ENCODE peak calls at places on chromosomes 12 and 14, in six cellular contexts. One of them, this sample, is unnamed.

GRCh38 chr12:50647479-50647878 is 116.4 kb upstream of the ATF1 start:
- DNase-seq in cardiac muscle cell: peak
- DNase-seq in dorsolateral prefrontal cortex: no peak
- DNase-seq in foreskin fibroblast: peak
- DNase-seq in GM12865: no peak
- DNase-seq in H9: no peak
- DNase-seq in this sample: no peak

GRCh38 chr12:31929140-31929526 is 30.1 kb upstream of the RESF1 start:
- DNase-seq in GM12865: peak
- DNase-seq in dorsolateral prefrontal cortex: no peak
- DNase-seq in foreskin fibroblast: no peak
- DNase-seq in H9: no peak
- DNase-seq in cardiac muscle cell: no peak
- DNase-seq in this sample: no peak

GRCh38 chr12:57229041-57229633 is 374 bp upstream of the SHMT2 start:
- DNase-seq in dorsolateral prefrontal cortex: no peak
- DNase-seq in cardiac muscle cell: no peak
- DNase-seq in foreskin fibroblast: no peak
- DNase-seq in H9: no peak
- DNase-seq in GM12865: peak
- DNase-seq in this sample: no peak

GRCh38 chr12:94795520-94795919 is 145.2 kb upstream of the TMCC3 start:
- DNase-seq in H9: peak
- DNase-seq in cardiac muscle cell: peak
- DNase-seq in dorsolateral prefrontal cortex: no peak
- DNase-seq in foreskin fibroblast: peak
- DNase-seq in GM12865: no peak
- DNase-seq in this sample: no peak

GRCh38 chr12:127147724-127148123 is 1119.2 kb upstream of the TMEM132C start:
- DNase-seq in H9: no peak
- DNase-seq in cardiac muscle cell: peak
- DNase-seq in foreskin fibroblast: no peak
- DNase-seq in GM12865: no peak
- DNase-seq in dorsolateral prefrontal cortex: no peak
- DNase-seq in this sample: no peak

GRCh38 chr12:114481200-114481535 is 75.2 kb upstream of the TBX5 start:
- DNase-seq in dorsolateral prefrontal cortex: no peak
- DNase-seq in H9: peak
- DNase-seq in foreskin fibroblast: no peak
- DNase-seq in cardiac muscle cell: no peak
- DNase-seq in GM12865: no peak
- DNase-seq in this sample: peak

GRCh38 chr14:90652626-90653025 is 163.6 kb downstream of the TTC7B start:
- DNase-seq in H9: no peak
- DNase-seq in foreskin fibroblast: no peak
- DNase-seq in GM12865: no peak
- DNase-seq in dorsolateral prefrontal cortex: no peak
- DNase-seq in cardiac muscle cell: no peak
- DNase-seq in this sample: no peak

GRCh38 chr12:89461649-89462612 is 62.7 kb downstream of the GALNT4 start:
- DNase-seq in H9: no peak
- DNase-seq in dorsolateral prefrontal cortex: no peak
- DNase-seq in foreskin fibroblast: no peak
- DNase-seq in cardiac muscle cell: peak
- DNase-seq in GM12865: peak
- DNase-seq in this sample: no peak

GRCh38 chr12:57731411-57732080 is 7.0 kb downstream of the AGAP2 start:
- DNase-seq in H9: no peak
- DNase-seq in cardiac muscle cell: no peak
- DNase-seq in dorsolateral prefrontal cortex: no peak
- DNase-seq in foreskin fibroblast: no peak
- DNase-seq in GM12865: no peak
- DNase-seq in this sample: no peak

GRCh38 chr12:25859976-25860375 is 98.5 kb upstream of the RASSF8 start:
- DNase-seq in H9: no peak
- DNase-seq in cardiac muscle cell: no peak
- DNase-seq in foreskin fibroblast: no peak
- DNase-seq in dorsolateral prefrontal cortex: no peak
- DNase-seq in GM12865: no peak
- DNase-seq in this sample: no peak

GRCh38 chr14:58772814-58773620 is 135.3 kb downstream of the DACT1 start:
- DNase-seq in foreskin fibroblast: no peak
- DNase-seq in H9: peak
- DNase-seq in GM12865: no peak
- DNase-seq in cardiac muscle cell: no peak
- DNase-seq in dorsolateral prefrontal cortex: no peak
- DNase-seq in this sample: peak

GRCh38 chr12:113235976-113236375 is 14.7 kb downstream of the TPCN1 start:
- DNase-seq in dorsolateral prefrontal cortex: no peak
- DNase-seq in cardiac muscle cell: no peak
- DNase-seq in H9: no peak
- DNase-seq in foreskin fibroblast: no peak
- DNase-seq in GM12865: no peak
- DNase-seq in this sample: no peak

GRCh38 chr14:55249423-55249822 is 21.8 kb upstream of the FBXO34 start:
- DNase-seq in GM12865: no peak
- DNase-seq in foreskin fibroblast: peak
- DNase-seq in cardiac muscle cell: peak
- DNase-seq in dorsolateral prefrontal cortex: no peak
- DNase-seq in H9: no peak
- DNase-seq in this sample: no peak

GRCh38 chr14:89534896-89535615 is 118.0 kb upstream of the FOXN3 start:
- DNase-seq in GM12865: no peak
- DNase-seq in foreskin fibroblast: no peak
- DNase-seq in dorsolateral prefrontal cortex: no peak
- DNase-seq in cardiac muscle cell: peak
- DNase-seq in H9: no peak
- DNase-seq in this sample: no peak

GRCh38 chr12:102454808-102455760 is 25.3 kb downstream of the IGF1 start:
- DNase-seq in dorsolateral prefrontal cortex: no peak
- DNase-seq in H9: no peak
- DNase-seq in foreskin fibroblast: peak
- DNase-seq in cardiac muscle cell: peak
- DNase-seq in GM12865: no peak
- DNase-seq in this sample: no peak

GRCh38 chr12:49256274-49256637 is 8.6 kb upstream of the TUBA1C start:
- DNase-seq in H9: no peak
- DNase-seq in dorsolateral prefrontal cortex: no peak
- DNase-seq in GM12865: no peak
- DNase-seq in foreskin fibroblast: no peak
- DNase-seq in cardiac muscle cell: no peak
- DNase-seq in this sample: no peak

GRCh38 chr12:131461096-131461495 is 249.8 kb upstream of the SFSWAP start:
- DNase-seq in foreskin fibroblast: no peak
- DNase-seq in H9: peak
- DNase-seq in dorsolateral prefrontal cortex: no peak
- DNase-seq in GM12865: no peak
- DNase-seq in cardiac muscle cell: no peak
- DNase-seq in this sample: no peak

GRCh38 chr14:60561845-60562746 is 53.1 kb downstream of the SIX6 start:
- DNase-seq in dorsolateral prefrontal cortex: peak
- DNase-seq in foreskin fibroblast: peak
- DNase-seq in H9: peak
- DNase-seq in GM12865: peak
- DNase-seq in cardiac muscle cell: peak
- DNase-seq in this sample: peak

GRCh38 chr12:59219148-59219547 is 298.8 kb upstream of the LRIG3 start:
- DNase-seq in foreskin fibroblast: no peak
- DNase-seq in GM12865: no peak
- DNase-seq in cardiac muscle cell: no peak
- DNase-seq in dorsolateral prefrontal cortex: no peak
- DNase-seq in H9: no peak
- DNase-seq in this sample: no peak

GRCh38 chr12:65868878-65869277 is 44.6 kb downstream of the HMGA2 start:
- DNase-seq in cardiac muscle cell: no peak
- DNase-seq in dorsolateral prefrontal cortex: no peak
- DNase-seq in foreskin fibroblast: no peak
- DNase-seq in GM12865: no peak
- DNase-seq in H9: no peak
- DNase-seq in this sample: no peak

GRCh38 chr14:64637735-64638473 is 66.3 kb upstream of the PLEKHG3 start:
- DNase-seq in cardiac muscle cell: peak
- DNase-seq in GM12865: no peak
- DNase-seq in dorsolateral prefrontal cortex: no peak
- DNase-seq in H9: no peak
- DNase-seq in foreskin fibroblast: no peak
- DNase-seq in this sample: no peak

GRCh38 chr12:116556964-116557706 is 2.0 kb upstream of the MAP1LC3B2 start:
- DNase-seq in H9: no peak
- DNase-seq in cardiac muscle cell: peak
- DNase-seq in foreskin fibroblast: no peak
- DNase-seq in GM12865: no peak
- DNase-seq in dorsolateral prefrontal cortex: no peak
- DNase-seq in this sample: no peak

GRCh38 chr14:68146812-68147211 is 327.2 kb downstream of the RAD51B start:
- DNase-seq in dorsolateral prefrontal cortex: no peak
- DNase-seq in GM12865: no peak
- DNase-seq in foreskin fibroblast: peak
- DNase-seq in cardiac muscle cell: peak
- DNase-seq in H9: no peak
- DNase-seq in this sample: no peak

DNA sequence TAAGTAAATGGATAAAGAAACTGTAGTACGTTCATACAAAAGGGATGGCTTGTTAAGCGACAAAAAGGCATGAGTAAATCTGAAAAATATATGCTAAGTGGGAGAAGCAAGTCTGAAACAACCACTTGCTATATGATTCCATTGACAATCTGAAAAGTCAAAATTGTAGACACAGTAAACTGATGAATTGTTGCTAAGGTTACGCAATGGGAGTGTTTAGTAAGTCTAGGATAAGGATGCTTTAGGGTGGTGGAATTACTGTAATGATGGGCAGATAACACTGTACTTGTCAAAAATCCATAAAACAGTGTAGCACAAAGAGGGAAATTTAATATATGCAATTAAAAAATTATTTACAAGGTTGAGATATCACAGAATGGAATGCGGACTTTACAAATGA is 984.9 kb downstream of the FSCB start:
- DNase-seq in cardiac muscle cell: no peak
- DNase-seq in dorsolateral prefrontal cortex: no peak
- DNase-seq in GM12865: no peak
- DNase-seq in foreskin fibroblast: no peak
- DNase-seq in H9: no peak
- DNase-seq in this sample: no peak
- TF ChIP-seq CTCF in cardiac muscle cell: no peak
- TF ChIP-seq CTCF in dorsolateral prefrontal cortex: no peak
- TF ChIP-seq CTCF in GM12865: no peak
- TF ChIP-seq CTCF in foreskin fibroblast: no peak
- TF ChIP-seq CTCF in H9: no peak
- TF ChIP-seq CTCF in this sample: no peak

GRCh38 chr14:78790262-78790661 is 620.1 kb downstream of the NRXN3 start:
- DNase-seq in foreskin fibroblast: no peak
- DNase-seq in dorsolateral prefrontal cortex: no peak
- DNase-seq in GM12865: no peak
- DNase-seq in H9: no peak
- DNase-seq in cardiac muscle cell: no peak
- DNase-seq in this sample: no peak
- TF ChIP-seq CTCF in foreskin fibroblast: no peak
- TF ChIP-seq CTCF in dorsolateral prefrontal cortex: peak
- TF ChIP-seq CTCF in GM12865: no peak
- TF ChIP-seq CTCF in H9: peak
- TF ChIP-seq CTCF in cardiac muscle cell: no peak
- TF ChIP-seq CTCF in this sample: no peak

DNA sequence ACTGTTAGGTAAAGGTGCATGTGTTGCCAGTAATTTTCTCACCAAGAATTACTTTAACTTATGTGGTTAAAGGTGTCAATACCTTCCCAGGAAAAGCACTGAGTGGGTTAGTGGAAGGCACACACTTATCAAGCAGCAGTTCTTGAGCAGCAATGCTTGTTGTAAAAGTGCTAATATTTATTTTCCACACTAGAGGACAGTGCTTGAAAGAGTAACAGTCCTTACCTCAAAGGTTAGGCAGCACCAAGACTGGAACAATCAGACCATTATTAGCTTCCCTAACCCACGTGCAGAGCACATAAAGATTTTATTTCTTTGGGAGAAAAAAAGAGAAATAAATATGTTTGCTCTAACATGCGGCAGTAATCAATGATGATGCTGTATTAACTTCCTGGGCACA is 48.8 kb upstream of the KRR1 start:
- DNase-seq in dorsolateral prefrontal cortex: no peak
- DNase-seq in GM12865: no peak
- DNase-seq in H9: no peak
- DNase-seq in cardiac muscle cell: peak
- DNase-seq in foreskin fibroblast: no peak
- DNase-seq in this sample: no peak
- TF ChIP-seq CTCF in dorsolateral prefrontal cortex: peak
- TF ChIP-seq CTCF in GM12865: peak
- TF ChIP-seq CTCF in H9: peak
- TF ChIP-seq CTCF in cardiac muscle cell: peak
- TF ChIP-seq CTCF in foreskin fibroblast: no peak
- TF ChIP-seq CTCF in this sample: no peak

DNA sequence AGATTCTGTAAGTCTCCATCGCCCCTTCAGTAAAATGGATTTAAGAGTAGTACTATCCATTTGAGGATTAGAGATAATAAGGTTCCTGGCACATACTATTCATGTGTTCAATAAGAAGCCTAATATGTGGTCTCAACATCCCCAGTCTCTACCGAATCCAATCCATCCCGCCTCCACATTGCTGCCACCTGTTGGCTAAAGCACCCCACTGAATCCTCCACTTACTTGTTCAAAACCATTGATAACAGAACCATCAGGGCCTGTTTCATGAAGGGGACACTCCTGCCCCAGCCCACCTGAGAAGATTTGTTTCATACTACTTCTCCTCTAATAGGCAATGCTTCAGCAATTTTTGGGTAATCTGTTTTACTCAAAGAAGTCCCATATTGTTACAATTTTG is 147.5 kb downstream of the SLC2A13 start:
- DNase-seq in foreskin fibroblast: no peak
- DNase-seq in H9: peak
- DNase-seq in GM12865: peak
- DNase-seq in cardiac muscle cell: peak
- DNase-seq in dorsolateral prefrontal cortex: no peak
- DNase-seq in this sample: no peak
- TF ChIP-seq CTCF in foreskin fibroblast: no peak
- TF ChIP-seq CTCF in H9: peak
- TF ChIP-seq CTCF in GM12865: peak
- TF ChIP-seq CTCF in cardiac muscle cell: peak
- TF ChIP-seq CTCF in dorsolateral prefrontal cortex: no peak
- TF ChIP-seq CTCF in this sample: no peak

This sample was measured in nephron progenitor cell.